ENCODE peak calls at places on chromosomes 5 and 9, in five cellular contexts. C is GM12878, W is H1, F is SK-N-SH, H is HepG2. B is an unnamed sample.

GRCh38 chr5:147081256-147081872 is 153.5 kb upstream of the STK32A start:
- DNase-seq in C (no peak), H (no peak), F (no peak), W (no peak), B (no peak)

GRCh38 chr5:141514330-141515111 is 25.6 kb downstream of the PCDHGC5 start:
- DNase-seq in F (no peak), C (no peak), H (no peak), W (peak; percentile 61), B (no peak)

GRCh38 chr5:14038341-14038959 is 94.0 kb upstream of the DNAH5 start:
- DNase-seq in W (no peak), C (no peak), F (no peak), H (peak; percentile 32), B (peak; percentile 52)

GRCh38 chr5:76724871-76725270 is 8.9 kb downstream of the F2R start:
- DNase-seq in F (no peak), C (no peak), H (peak; percentile 46), W (no peak), B (no peak)

GRCh38 chr9:37984672-37985611 is 81.0 kb upstream of the SLC25A51 start:
- DNase-seq in H (no peak), C (no peak), F (no peak), W (no peak), B (no peak)

GRCh38 chr9:90044710-90045151 is 439.9 kb downstream of the GADD45G start:
- DNase-seq in H (peak; percentile 5), W (no peak), C (no peak), F (no peak), B (peak; percentile 7)

GRCh38 chr9:14924821-14925220 is 14.6 kb upstream of the FREM1 start:
- DNase-seq in W (no peak), C (no peak), H (peak; percentile 16), F (no peak), B (no peak)

GRCh38 chr5:115456539-115456938 is 88.0 kb downstream of the FEM1C start:
- DNase-seq in H (no peak), F (no peak), C (no peak), W (no peak), B (no peak)

GRCh38 chr9:88230612-88231011 is 92.3 kb upstream of the SPATA31C2 start:
- DNase-seq in H (no peak), F (no peak), W (no peak), C (no peak), B (no peak)

GRCh38 chr9:90167920-90168319 is 474.7 kb downstream of the DIRAS2 start:
- DNase-seq in H (no peak), F (no peak), C (no peak), W (no peak), B (no peak)

GRCh38 chr9:137422668-137423000 is 328 bp downstream of the EXD3 start:
- DNase-seq in H (no peak), F (peak; percentile 79), C (no peak), W (no peak), B (no peak)

GRCh38 chr5:158484246-158484645 is 615.5 kb downstream of the EBF1 start:
- DNase-seq in W (no peak), F (peak; percentile 27), H (no peak), C (no peak), B (no peak)

GRCh38 chr5:130871346-130872086 is 293.5 kb downstream of the HINT1 start:
- DNase-seq in H (peak; percentile 20), W (no peak), F (peak; percentile 30), C (no peak), B (peak; percentile 29)

GRCh38 chr5:10264569-10264968 is 14.5 kb downstream of the CCT5 start:
- DNase-seq in C (no peak), H (no peak), W (no peak), F (no peak), B (no peak)

GRCh38 chr9:85702881-85703280 is 38.9 kb downstream of the AGTPBP1 start:
- DNase-seq in H (no peak), F (no peak), C (no peak), W (no peak), B (no peak)

GRCh38 chr5:126280820-126281219 is 142.4 kb upstream of the GRAMD2B start:
- DNase-seq in C (no peak), W (no peak), H (no peak), F (no peak), B (no peak)

GRCh38 chr5:132506094-132506692 is 15.6 kb upstream of the IRF1 start:
- DNase-seq in H (peak; percentile 41), F (peak; percentile 48), W (no peak), C (no peak), B (peak; percentile 35)

GRCh38 chr9:125997510-125997823 is 250.3 kb downstream of the PBX3 start:
- DNase-seq in W (no peak), F (no peak), C (no peak), H (no peak), B (no peak)

DNA sequence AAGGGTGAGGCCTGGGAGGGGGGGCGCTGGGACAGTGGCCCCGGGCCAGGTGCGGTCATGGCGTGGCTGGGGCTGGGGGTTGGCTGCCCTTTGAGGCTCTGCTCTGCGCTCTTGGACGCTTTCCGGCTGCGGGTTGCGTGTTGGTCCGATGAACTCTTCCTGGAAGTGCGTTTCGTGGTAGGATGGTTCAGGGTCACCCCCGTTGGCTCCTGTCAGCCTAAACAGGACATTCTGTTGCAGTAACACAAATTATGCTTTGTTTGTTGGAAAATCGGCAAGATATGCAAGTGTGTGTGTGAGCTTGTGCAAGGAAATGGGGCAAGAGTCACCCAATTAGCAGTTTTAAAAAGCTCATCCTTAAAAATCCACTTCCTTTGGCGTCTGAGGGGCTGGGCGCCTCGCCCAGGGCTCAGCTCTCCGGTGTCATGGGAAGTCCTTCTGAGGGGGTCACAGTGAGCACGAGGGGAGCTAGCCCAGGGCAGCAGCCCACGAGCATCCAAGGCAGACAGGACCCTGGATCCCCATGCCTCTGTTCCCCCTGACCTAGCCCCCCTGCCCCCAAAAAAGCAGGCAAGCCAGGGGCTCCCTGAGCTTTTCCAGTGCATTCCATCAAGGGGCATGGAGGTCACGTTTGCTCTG is 22.2 kb upstream of the RNU6ATAC start:
- DNase-seq in W (no peak), H (no peak), C (no peak), F (peak; percentile 25), B (no peak)
- TF ChIP-seq JUND in W (no peak), H (no peak), C (no peak), F (no peak), B (no peak)

DNA sequence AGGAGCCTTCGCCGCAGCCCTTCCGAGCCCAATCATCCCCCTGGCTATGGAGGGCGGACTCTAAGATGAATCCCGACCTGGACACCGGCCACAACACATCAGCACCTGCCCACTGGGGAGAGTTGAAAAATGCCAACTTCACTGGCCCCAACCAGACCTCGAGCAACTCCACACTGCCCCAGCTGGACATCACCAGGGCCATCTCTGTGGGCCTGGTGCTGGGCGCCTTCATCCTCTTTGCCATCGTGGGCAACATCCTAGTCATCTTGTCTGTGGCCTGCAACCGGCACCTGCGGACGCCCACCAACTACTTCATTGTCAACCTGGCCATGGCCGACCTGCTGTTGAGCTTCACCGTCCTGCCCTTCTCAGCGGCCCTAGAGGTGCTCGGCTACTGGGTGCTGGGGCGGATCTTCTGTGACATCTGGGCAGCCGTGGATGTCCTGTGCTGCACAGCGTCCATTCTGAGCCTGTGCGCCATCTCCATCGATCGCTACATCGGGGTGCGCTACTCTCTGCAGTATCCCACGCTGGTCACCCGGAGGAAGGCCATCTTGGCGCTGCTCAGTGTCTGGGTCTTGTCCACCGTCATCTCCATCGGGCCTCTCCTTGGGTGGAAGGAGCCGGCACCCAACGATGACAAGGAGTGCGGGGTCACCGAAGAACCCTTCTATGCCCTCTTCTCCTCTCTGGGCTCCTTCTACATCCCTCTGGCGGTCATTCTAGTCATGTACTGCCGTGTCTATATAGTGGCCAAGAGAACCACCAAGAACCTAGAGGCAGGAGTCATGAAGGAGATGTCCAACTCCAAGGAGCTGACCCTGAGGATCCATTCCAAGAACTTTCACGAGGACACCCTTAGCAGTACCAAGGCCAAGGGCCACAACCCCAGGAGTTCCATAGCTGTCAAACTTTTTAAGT is 819 bp downstream of the ADRA1B start:
- DNase-seq in W (no peak), C (no peak), F (no peak), H (no peak), B (no peak)
- TF ChIP-seq CTCF in W (no peak), C (no peak), F (no peak), H (no peak), B (no peak)

GRCh38 chr5:74327339-74327685 is 313.2 kb downstream of the ENC1 start:
- DNase-seq in W (no peak), C (no peak), F (no peak), H (no peak), B (no peak)
- H3K27ac ChIP-seq in W (no peak overlapping the region), C (no peak overlapping the region), F (peak overlapping the region; percentile 60), H (no peak overlapping the region), B (no peak overlapping the region)

DNA sequence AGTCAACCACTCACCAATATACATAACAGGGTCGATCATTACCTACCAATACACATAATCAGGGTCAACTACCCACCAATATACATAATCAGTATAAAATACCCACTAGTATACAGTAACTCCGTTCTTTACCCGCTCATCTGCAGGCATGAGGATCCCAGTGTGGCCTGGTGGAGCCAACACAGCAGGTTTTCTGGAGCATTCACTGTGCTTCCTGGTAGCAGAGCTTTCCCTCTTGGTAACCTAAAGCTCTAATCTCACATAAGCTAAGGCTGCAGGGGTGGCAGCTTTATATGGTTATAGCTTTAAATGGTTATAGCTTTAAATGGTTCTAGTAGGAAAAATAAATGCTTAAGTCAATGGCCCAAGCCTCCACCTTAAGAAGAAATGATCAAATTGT is 11.9 kb downstream of the LCN1 start:
- DNase-seq in W (no peak), H (no peak), F (no peak), C (no peak), B (no peak)
- TF ChIP-seq JUND in W (no peak), H (no peak), F (no peak), C (no peak), B (no peak)

GRCh38 chr5:84292000-84292642 is 92.6 kb downstream of the EDIL3 start:
- DNase-seq in C (no peak), H (no peak), F (no peak), W (no peak), B (no peak)
- TF ChIP-seq CTCF in C (no peak), H (no peak), F (no peak), W (no peak), B (no peak)

GRCh38 chr5:149363936-149364335 is 6.1 kb downstream of the PCYOX1L start:
- DNase-seq in C (no peak), H (no peak), F (no peak), W (no peak), B (no peak)
- H3K27ac ChIP-seq in C (no peak overlapping the region), H (no peak overlapping the region), F (no peak overlapping the region), W (no peak overlapping the region), B (no peak overlapping the region)

B was measured in HCT116.